ENCODE peak calls at places on chromosomes 11 and 22, in six cellular contexts. D is H1, U is IMR-90, S is neuronal stem cell, M is mesenchymal stem cell, L is trophoblast cell. Q is an unnamed sample.

GRCh38 chr11:46367916-46368267 is 13.6 kb upstream of the MDK start:
- DNase-seq in D (no peak), U (no peak), S (no peak), M (no peak), L (no peak), Q (no peak)

GRCh38 chr11:83702795-83703194 is 416.6 kb upstream of the CCDC90B start:
- DNase-seq in D (no peak), U (no peak), S (no peak), M (no peak), L (no peak), Q (no peak)

GRCh38 chr11:77993902-77994301 is 566 bp downstream of the INTS4 start:
- DNase-seq in D (no peak), U (no peak), S (no peak), M (no peak), L (no peak), Q (no peak)

GRCh38 chr11:84384637-84385227 is 1098.6 kb upstream of the CCDC90B start:
- DNase-seq in D (peak; percentile 66), U (peak; percentile 34), S (peak; percentile 39), M (peak; percentile 51), L (peak; percentile 75), Q (peak; percentile 42)

GRCh38 chr11:68296344-68297051 is 15.9 kb upstream of the LRP5 start:
- DNase-seq in D (no peak), U (no peak), S (no peak), M (no peak), L (no peak), Q (no peak)

GRCh38 chr11:100932474-100933100 is 197.0 kb downstream of the PGR start:
- DNase-seq in D (no peak), U (peak; percentile 55), S (no peak), M (peak; percentile 59), L (peak; percentile 67), Q (no peak)

GRCh38 chr22:19406846-19407245 is 24.7 kb downstream of the HIRA start:
- DNase-seq in D (no peak), U (no peak), S (no peak), M (no peak), L (no peak), Q (no peak)

GRCh38 chr11:60206616-60207015 is 23.7 kb upstream of the MS4A6A start:
- DNase-seq in D (no peak), U (no peak), S (no peak), M (no peak), L (no peak), Q (no peak)

GRCh38 chr11:120912504-120912903 is 111.4 kb upstream of the TBCEL start:
- DNase-seq in D (no peak), U (peak; percentile 57), S (no peak), M (peak; percentile 33), L (peak; percentile 71), Q (no peak)

GRCh38 chr22:28593299-28593698 is 86.3 kb downstream of the TTC28 start:
- DNase-seq in D (no peak), U (no peak), S (no peak), M (no peak), L (no peak), Q (no peak)

GRCh38 chr11:61815790-61816735 is 740 bp downstream of the FADS1 start:
- DNase-seq in D (peak; percentile 85), U (peak; percentile 60), S (peak; percentile 75), M (peak; percentile 80), L (peak; percentile 78), Q (peak; percentile 84)

GRCh38 chr11:128910583-128910982 is 19.4 kb downstream of the KCNJ5 start:
- DNase-seq in D (no peak), U (peak; percentile 83), S (no peak), M (no peak), L (no peak), Q (no peak)

GRCh38 chr11:126355324-126355925 is at the start of gene ST3GAL4:
- DNase-seq in D (peak; percentile 89), U (peak; percentile 52), S (peak; percentile 82), M (peak; percentile 68), L (peak; percentile 56), Q (peak; percentile 90)

GRCh38 chr22:27603823-27604190 is 197.7 kb downstream of the MN1 start:
- DNase-seq in D (no peak), U (no peak), S (no peak), M (no peak), L (peak; percentile 72), Q (no peak)

GRCh38 chr22:49765951-49766350 is 61.7 kb downstream of the BRD1 start:
- DNase-seq in D (peak; percentile 35), U (no peak), S (no peak), M (no peak), L (no peak), Q (no peak)

GRCh38 chr11:24091594-24091993 is 405.3 kb upstream of the LUZP2 start:
- DNase-seq in D (no peak), U (no peak), S (no peak), M (no peak), L (no peak), Q (no peak)

GRCh38 chr11:27703453-27703852 is 3.2 kb upstream of the BDNF start:
- DNase-seq in D (no peak), U (peak; percentile 89), S (no peak), M (peak; percentile 82), L (peak; percentile 49), Q (no peak)

GRCh38 chr11:45304992-45305335 is 18.8 kb upstream of the SYT13 start:
- DNase-seq in D (peak; percentile 28), U (no peak), S (no peak), M (no peak), L (no peak), Q (no peak)

GRCh38 chr11:92865352-92865751 is 104.1 kb upstream of the MTNR1B start:
- DNase-seq in D (no peak), U (peak; percentile 20), S (no peak), M (peak; percentile 6), L (peak; percentile 38), Q (no peak)

GRCh38 chr11:126764221-126764620 is 236.3 kb downstream of the KIRREL3 start:
- DNase-seq in D (no peak), U (peak; percentile 12), S (no peak), M (no peak), L (peak; percentile 1), Q (no peak)

GRCh38 chr22:22201185-22201924 is 43.2 kb upstream of the VPREB1 start:
- DNase-seq in D (peak; percentile 87), U (peak; percentile 24), S (peak; percentile 37), M (peak; percentile 43), L (peak; percentile 67), Q (peak; percentile 60)

GRCh38 chr22:29607426-29607825 is 4.0 kb downstream of the NF2 start:
- DNase-seq in D (no peak), U (no peak), S (no peak), M (no peak), L (no peak), Q (no peak)
- H3K14ac ChIP-seq in D (no peak overlapping the region), U (no peak overlapping the region), S (no peak overlapping the region), M (no peak overlapping the region), L (no peak overlapping the region), Q (no peak overlapping the region)

GRCh38 chr22:23511627-23512347 is 68.3 kb downstream of the IGLL1 start:
- DNase-seq in D (no peak), U (no peak), S (no peak), M (no peak), L (no peak), Q (no peak)

GRCh38 chr22:23513705-23514104 is 66.4 kb downstream of the IGLL1 start:
- DNase-seq in D (no peak), U (no peak), S (no peak), M (no peak), L (no peak), Q (no peak)

GRCh38 chr22:23512738-23513137 is 67.4 kb downstream of the IGLL1 start:
- DNase-seq in D (no peak), U (no peak), S (no peak), M (no peak), L (no peak), Q (no peak)

GRCh38 chr22:23512348-23512705 is 67.8 kb downstream of the IGLL1 start:
- DNase-seq in D (no peak), U (no peak), S (no peak), M (no peak), L (no peak), Q (no peak)

GRCh38 chr22:23509571-23510302 is 70.4 kb downstream of the IGLL1 start:
- DNase-seq in D (no peak), U (peak; percentile 10), S (no peak), M (peak; percentile 79), L (peak; percentile 18), Q (no peak)
- H2BK5ac ChIP-seq in D (no peak overlapping the region), U (no peak overlapping the region), S (no peak overlapping the region), M (no peak overlapping the region), L (no peak overlapping the region), Q (no peak overlapping the region)

GRCh38 chr11:2891901-2892214 is 6.3 kb upstream of the CDKN1C start:
- DNase-seq in D (no peak), U (peak; percentile 30), S (no peak), M (no peak), L (no peak), Q (no peak)
- H3K14ac ChIP-seq in D (no peak overlapping the region), U (peak overlapping the region; percentile 55), S (peak overlapping the region; percentile 58), M (peak overlapping the region; percentile 51), L (no peak overlapping the region), Q (no peak overlapping the region)

GRCh38 chr11:123060265-123061000 is 1.5 kb downstream of the HSPA8 start:
- DNase-seq in D (no peak), U (no peak), S (no peak), M (no peak), L (no peak), Q (no peak)

GRCh38 chr11:123063396-123064267 is 1.7 kb upstream of the HSPA8 start:
- DNase-seq in D (no peak), U (peak; percentile 59), S (no peak), M (peak; percentile 78), L (peak; percentile 51), Q (no peak)

GRCh38 chr11:123062892-123063395 is 1.0 kb upstream of the HSPA8 start:
- DNase-seq in D (no peak), U (peak; percentile 38), S (no peak), M (no peak), L (peak; percentile 55), Q (no peak)

GRCh38 chr11:123061403-123062157 is at the start of gene HSPA8:
- DNase-seq in D (no peak), U (peak; percentile 52), S (peak; percentile 17), M (peak; percentile 70), L (peak; percentile 58), Q (peak; percentile 32)

DNA sequence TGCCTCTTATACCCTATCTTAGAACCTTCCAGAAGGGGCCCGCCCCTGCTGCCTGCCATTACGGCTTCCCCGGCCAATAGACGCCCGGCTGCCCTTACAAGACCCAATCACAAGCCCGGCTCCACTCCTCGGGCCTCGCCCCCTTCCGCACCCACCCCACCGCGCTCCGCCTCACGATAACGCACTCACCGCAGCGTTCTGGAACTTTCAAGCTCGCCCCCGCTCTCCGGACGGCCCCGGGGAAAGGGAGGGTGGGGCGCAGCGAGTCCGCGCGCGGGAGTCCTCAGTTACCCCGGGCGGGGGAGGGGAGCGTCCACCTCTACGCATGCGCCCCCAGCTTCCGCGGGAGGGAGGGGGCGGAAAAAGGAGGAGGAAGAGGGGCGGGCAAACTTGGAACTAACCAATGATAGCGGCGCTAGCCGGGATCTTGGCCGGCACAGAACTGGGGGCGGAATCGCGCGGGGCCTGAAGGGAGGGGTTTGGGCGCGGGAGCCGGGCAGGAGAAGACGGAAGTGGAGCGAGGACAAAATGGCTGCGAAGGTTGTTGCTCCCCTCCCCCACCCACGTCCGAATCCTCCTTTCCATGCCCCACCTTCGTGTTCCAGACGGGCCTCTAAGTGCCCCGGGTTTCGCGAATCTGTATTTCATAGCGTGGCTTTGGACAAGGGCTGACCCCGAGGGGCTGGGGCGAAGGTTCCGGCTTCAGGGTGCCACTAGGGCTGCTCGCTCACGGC is 389 bp upstream of the HSPA8 start:
- DNase-seq in D (peak; percentile 96), U (peak; percentile 100), S (peak; percentile 97), M (peak; percentile 100), L (peak; percentile 98), Q (peak; percentile 98)
- H2BK5ac ChIP-seq in D (peak overlapping the region; percentile 95), U (peak overlapping the region; percentile 97), S (peak overlapping the region; percentile 99), M (peak overlapping the region; percentile 100), L (peak overlapping the region; percentile 100), Q (peak overlapping the region; percentile 24)

GRCh38 chr22:38718414-38718813 is 12.7 kb downstream of the GTPBP1 start:
- DNase-seq in D (no peak), U (peak; percentile 81), S (no peak), M (peak; percentile 92), L (peak; percentile 88), Q (no peak)
- H3K14ac ChIP-seq in D (no peak overlapping the region), U (no peak overlapping the region), S (no peak overlapping the region), M (no peak overlapping the region), L (no peak overlapping the region), Q (no peak overlapping the region)

Q was measured in H9.